ENCODE peak calls at places on chromosomes 5 and 9, in nine cellular contexts. J is spleen, E is ovary, K is HCT116, O is testis, B is body of pancreas, F is tibial nerve, I is HepG2, C is adrenal gland. X is an unnamed sample. For H3K36me3, the result is how much of the 10 kb centered on the place peaks cover.

GRCh38 chr5:72166070-72166979 is 59.0 kb downstream of the MAP1B start:
- DNase-seq in C (peak), F (peak), B (peak), E (peak), J (no peak), K (no peak), O (peak), I (no peak), X (peak)

GRCh38 chr5:78781611-78782356 is 133.2 kb upstream of the LHFPL2 start:
- DNase-seq in J (no peak), I (no peak), E (no peak), B (no peak), F (no peak), K (no peak), O (no peak), C (no peak), X (no peak)

GRCh38 chr9:134695144-134695543 is 53.5 kb downstream of the COL5A1 start:
- DNase-seq in J (no peak), B (no peak), O (no peak), K (no peak), F (no peak), E (no peak), I (no peak), C (no peak), X (no peak)

GRCh38 chr5:95969055-95969454 is 7.4 kb upstream of the ELL2 start:
- DNase-seq in E (no peak), O (no peak), F (no peak), B (no peak), J (no peak), I (no peak), K (no peak), C (no peak), X (no peak)

GRCh38 chr5:113692466-113693204 is 179.1 kb downstream of the YTHDC2 start:
- DNase-seq in C (no peak), F (no peak), K (no peak), E (no peak), O (no peak), J (no peak), I (no peak), B (no peak), X (no peak)

GRCh38 chr5:113381791-113382190 is 53.0 kb downstream of the TSSK1B start:
- DNase-seq in I (no peak), J (no peak), B (no peak), E (no peak), C (no peak), K (no peak), F (no peak), O (no peak), X (no peak)

GRCh38 chr5:143311428-143311827 is 92.1 kb downstream of the NR3C1 start:
- DNase-seq in F (no peak), I (no peak), C (no peak), O (no peak), B (no peak), K (no peak), E (no peak), J (no peak), X (no peak)

GRCh38 chr9:113712053-113712452 is 164.1 kb upstream of the ZNF618 start:
- DNase-seq in O (no peak), C (no peak), F (no peak), E (no peak), J (no peak), I (no peak), B (peak), K (no peak), X (no peak)

GRCh38 chr9:16138961-16139441 is 586.2 kb downstream of the CCDC171 start:
- DNase-seq in E (no peak), F (peak), C (no peak), K (no peak), B (peak), O (no peak), I (no peak), J (no peak), X (peak)

GRCh38 chr5:1335540-1336095 is 9.3 kb downstream of the CLPTM1L start:
- DNase-seq in F (no peak), K (no peak), B (no peak), O (no peak), C (no peak), E (no peak), I (no peak), J (peak), X (no peak)
- TF ChIP-seq POLR2A in F (no peak), K (no peak), B (no peak), O (no peak), C (no peak), E (no peak), I (no peak), J (no peak), X (no peak)

GRCh38 chr9:132708239-132708638 is 38.0 kb downstream of the GTF3C4 start:
- DNase-seq in K (no peak), E (no peak), F (no peak), B (no peak), C (no peak), O (no peak), J (no peak), I (no peak), X (no peak)
- H3K36me3 ChIP-seq in K (under half), E (under half), F (under half), B (under half), C (under half), O (under half), J (under half), I (under half), X (under half)

DNA sequence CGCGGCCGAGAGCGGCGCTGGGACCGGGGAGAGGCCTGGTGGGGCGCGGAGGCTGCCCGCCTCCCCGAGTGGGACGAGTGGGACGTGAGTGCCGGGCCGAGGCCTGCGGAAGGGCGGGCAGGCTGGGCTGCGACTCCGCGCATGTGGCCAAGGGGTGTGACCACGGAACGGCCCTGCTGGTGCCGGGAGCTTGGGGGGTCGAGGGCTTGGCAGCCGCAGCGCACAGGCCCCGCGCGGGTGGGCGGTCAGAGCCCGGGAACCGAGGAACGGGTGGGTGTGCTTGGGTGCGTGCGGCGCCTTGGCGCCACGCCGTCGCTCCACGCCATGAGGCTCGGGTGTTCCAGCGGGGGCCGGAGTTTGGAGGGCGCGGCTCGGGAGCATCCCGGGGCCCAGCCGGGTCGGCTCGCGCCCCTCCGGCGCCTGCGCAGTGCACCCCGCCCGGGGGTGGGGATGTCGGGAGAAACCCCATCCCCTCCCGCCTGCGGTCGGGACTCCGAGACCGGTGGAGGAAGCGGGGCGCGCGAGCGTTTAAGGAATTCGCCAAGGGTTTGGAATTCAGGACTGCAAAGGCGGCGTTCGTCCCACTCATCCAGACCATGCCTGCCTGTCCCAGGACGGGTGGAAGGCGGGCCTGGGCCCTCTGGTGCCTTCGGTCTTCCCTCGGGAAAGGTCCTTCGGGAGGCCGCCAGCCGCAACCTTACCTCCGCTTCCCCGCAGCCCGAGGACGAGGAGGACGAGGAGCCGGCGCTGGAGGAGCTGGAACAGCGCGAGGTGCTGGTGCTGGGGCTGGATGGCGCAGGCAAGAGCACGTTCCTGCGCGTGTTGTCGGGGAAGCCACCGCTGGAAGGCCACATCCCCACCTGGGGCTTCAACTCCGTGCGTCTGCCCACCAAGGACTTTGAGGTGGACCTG is 632 bp downstream of the ARL10 start:
- DNase-seq in C (no peak), I (no peak), E (peak), K (no peak), B (no peak), F (no peak), O (peak), J (peak), X (no peak)
- TF ChIP-seq POLR2A in C (no peak), I (no peak), E (no peak), K (no peak), B (no peak), F (no peak), O (no peak), J (no peak), X (no peak)

GRCh38 chr9:35737143-35737542 is 4.7 kb downstream of the CREB3 start:
- DNase-seq in J (no peak), C (no peak), O (no peak), F (no peak), B (no peak), I (no peak), K (no peak), E (no peak), X (no peak)
- H3K36me3 ChIP-seq in J (half or more), C (half or more), O (under half), F (half or more), B (under half), I (half or more), K (under half), E (under half), X (under half)

GRCh38 chr5:14011089-14012004 is 66.9 kb upstream of the DNAH5 start:
- DNase-seq in I (peak), O (peak), C (peak), F (peak), J (peak), K (peak), E (peak), B (peak), X (peak)
- TF ChIP-seq POLR2A in I (no peak), O (no peak), C (no peak), F (no peak), J (no peak), K (peak), E (no peak), B (peak), X (no peak)

X was measured in breast epithelium.